ENCODE peak calls at places on chromosomes 6 and 20, in six cellular contexts. R is A549, Q is GM12878, J is IMR-90, Y is mesenchymal stem cell, Z is breast epithelium. A is an unnamed sample. For H3K9me3, the result is how much of the 10 kb centered on the place peaks cover.

GRCh38 chr6:75317503-75318206 is 33.1 kb upstream of the TMEM30A start:
- DNase-seq in Q (no peak), Y (peak), R (no peak), J (peak), Z (no peak), A (no peak)

GRCh38 chr6:10528170-10528981 is 7.2 kb downstream of the GCNT2 start:
- DNase-seq in Q (peak), Y (peak), J (peak), R (peak), Z (no peak), A (no peak)

GRCh38 chr6:21928715-21929298 is 335.3 kb downstream of the SOX4 start:
- DNase-seq in R (no peak), Y (no peak), J (no peak), Q (no peak), Z (no peak), A (no peak)

GRCh38 chr6:20873425-20874190 is 339.4 kb downstream of the CDKAL1 start:
- DNase-seq in R (no peak), Z (no peak), J (no peak), Q (no peak), Y (peak), A (no peak)

GRCh38 chr20:61773926-61774587 is 291.6 kb downstream of the TAF4 start:
- DNase-seq in J (no peak), Z (peak), Y (no peak), Q (no peak), R (no peak), A (no peak)

GRCh38 chr6:137399949-137400443 is 94.2 kb downstream of the OLIG3 start:
- DNase-seq in Q (no peak), R (no peak), Z (no peak), J (no peak), Y (no peak), A (no peak)

GRCh38 chr20:63686492-63687321 is 9.7 kb upstream of the TNFRSF6B start:
- DNase-seq in R (no peak), Y (peak), Z (no peak), Q (no peak), J (peak), A (no peak)

GRCh38 chr20:33556237-33556636 is 66.3 kb downstream of the CBFA2T2 start:
- DNase-seq in Y (no peak), Z (no peak), Q (no peak), R (no peak), J (no peak), A (no peak)

GRCh38 chr20:35564905-35565304 is 23.0 kb downstream of the ERGIC3 start:
- DNase-seq in J (no peak), Y (no peak), R (no peak), Z (no peak), Q (no peak), A (no peak)

GRCh38 chr20:32871622-32872160 is 13.0 kb downstream of the EFCAB8 start:
- DNase-seq in J (no peak), R (no peak), Y (no peak), Q (no peak), Z (no peak), A (no peak)

GRCh38 chr20:38001981-38002380 is 31.3 kb downstream of the TTI1 start:
- DNase-seq in R (no peak), J (peak), Y (peak), Z (no peak), Q (no peak), A (no peak)

GRCh38 chr6:158337332-158337731 is 25.1 kb downstream of the TULP4 start:
- DNase-seq in Z (no peak), Y (no peak), Q (no peak), R (no peak), J (no peak), A (no peak)

GRCh38 chr6:157386023-157386422 is 5.0 kb downstream of the ZDHHC14 start:
- DNase-seq in Z (no peak), Y (no peak), Q (no peak), J (no peak), R (no peak), A (no peak)

GRCh38 chr6:157669747-157670216 is 153.3 kb upstream of the SNX9 start:
- DNase-seq in Y (peak), R (peak), Z (peak), Q (no peak), J (peak), A (no peak)

GRCh38 chr6:141956046-141956761 is 176.5 kb upstream of the GJE1 start:
- DNase-seq in Q (no peak), Z (no peak), J (peak), Y (peak), R (no peak), A (no peak)

GRCh38 chr6:26054937-26055669 is 32.1 kb upstream of the HFE start:
- DNase-seq in J (peak), R (peak), Q (peak), Z (peak), Y (peak), A (peak)

GRCh38 chr20:56391037-56391436 is 978 bp downstream of the AURKA start:
- DNase-seq in Y (no peak), R (no peak), Z (no peak), J (no peak), Q (no peak), A (no peak)

GRCh38 chr6:89525786-89526562 is 93.0 kb downstream of the ANKRD6 start:
- DNase-seq in R (no peak), Q (no peak), Y (no peak), J (no peak), Z (no peak), A (no peak)

GRCh38 chr20:35523298-35523888 is 6.1 kb downstream of the C20orf173 start:
- DNase-seq in Y (no peak), R (peak), Q (no peak), Z (no peak), J (no peak), A (no peak)

GRCh38 chr6:142246960-142247359 is 54.8 kb upstream of the ADGRG6 start:
- DNase-seq in Q (peak), J (no peak), Y (no peak), R (no peak), Z (no peak), A (no peak)

GRCh38 chr20:36162272-36162966 is 7.9 kb downstream of the EPB41L1 start:
- DNase-seq in Y (no peak), Q (no peak), R (no peak), Z (no peak), J (peak), A (no peak)

GRCh38 chr6:42769051-42769450 is 12.8 kb upstream of the BICRAL start:
- DNase-seq in Z (no peak), Y (no peak), Q (no peak), J (no peak), R (no peak), A (no peak)

GRCh38 chr20:9535457-9535856 is 21.1 kb downstream of the LAMP5 start:
- DNase-seq in Q (no peak), Z (no peak), Y (no peak), J (no peak), R (no peak), A (no peak)

GRCh38 chr6:17877196-17877889 is 110.1 kb downstream of the KIF13A start:
- DNase-seq in J (peak), R (peak), Z (no peak), Y (no peak), Q (no peak), A (no peak)

DNA sequence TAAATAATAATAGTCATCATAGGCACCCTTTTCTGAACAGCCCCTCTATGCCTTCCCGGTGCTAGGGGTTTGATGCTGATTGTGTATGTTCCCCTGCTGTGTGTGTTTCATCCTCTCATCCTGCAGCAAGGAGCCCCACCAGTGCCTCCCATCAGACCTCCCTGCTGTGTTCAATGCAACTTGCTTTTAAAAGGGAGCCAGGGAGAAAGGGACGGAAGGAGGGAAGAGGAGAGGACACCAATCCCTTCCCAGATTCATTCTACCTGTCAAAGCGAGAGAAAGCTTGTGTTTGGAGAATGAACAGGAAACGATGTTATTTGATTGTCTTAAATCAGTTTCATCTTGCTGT is 259.2 kb downstream of the ADGB start:
- DNase-seq in J (no peak), Q (no peak), Z (no peak), Y (no peak), R (peak), A (no peak)
- H3K4me3 ChIP-seq in J (no peak), Q (peak), Z (peak), Y (peak), R (peak), A (no peak)

DNA sequence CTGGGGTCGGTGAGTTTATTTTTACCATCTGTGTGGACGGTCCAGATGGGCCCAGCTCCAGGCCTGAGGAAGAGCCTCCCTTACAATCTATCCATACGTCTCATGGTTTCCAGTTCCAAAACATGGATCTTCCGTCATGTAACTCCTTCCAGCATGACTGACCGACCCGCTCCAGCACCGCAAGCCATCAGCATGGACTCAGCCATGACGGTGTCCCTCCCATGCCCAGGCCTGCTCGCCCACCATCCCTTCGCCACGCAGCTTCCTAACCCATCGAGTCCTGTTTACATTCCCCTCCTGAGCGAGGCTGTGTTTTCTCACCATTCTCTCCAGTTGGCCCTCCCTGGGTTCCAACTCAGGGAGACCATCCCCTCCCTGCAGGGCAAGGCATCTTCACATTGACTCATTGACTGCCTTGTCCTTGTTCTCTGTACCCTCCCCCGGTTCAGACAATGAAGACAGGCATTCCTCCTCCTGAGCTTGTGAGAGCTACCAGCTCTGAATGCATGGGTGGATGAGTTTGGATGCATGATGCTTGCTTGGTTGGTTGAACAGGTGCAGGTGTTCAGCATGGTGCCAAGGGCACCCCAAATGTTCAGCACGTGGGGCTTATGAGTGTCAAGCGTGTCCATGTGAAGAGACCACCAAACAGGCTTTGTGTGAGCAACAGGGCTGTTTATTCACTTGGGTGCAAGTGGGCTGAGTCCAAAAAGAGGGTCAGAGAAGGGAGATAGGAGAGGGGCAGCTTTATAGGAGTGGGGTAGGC is 235.8 kb downstream of the SMOC2 start:
- DNase-seq in J (no peak), Y (no peak), Z (no peak), Q (no peak), R (no peak), A (no peak)
- H3K9me3 ChIP-seq in J (under half), Y (under half), Z (under half), Q (under half), R (under half), A (under half)

DNA sequence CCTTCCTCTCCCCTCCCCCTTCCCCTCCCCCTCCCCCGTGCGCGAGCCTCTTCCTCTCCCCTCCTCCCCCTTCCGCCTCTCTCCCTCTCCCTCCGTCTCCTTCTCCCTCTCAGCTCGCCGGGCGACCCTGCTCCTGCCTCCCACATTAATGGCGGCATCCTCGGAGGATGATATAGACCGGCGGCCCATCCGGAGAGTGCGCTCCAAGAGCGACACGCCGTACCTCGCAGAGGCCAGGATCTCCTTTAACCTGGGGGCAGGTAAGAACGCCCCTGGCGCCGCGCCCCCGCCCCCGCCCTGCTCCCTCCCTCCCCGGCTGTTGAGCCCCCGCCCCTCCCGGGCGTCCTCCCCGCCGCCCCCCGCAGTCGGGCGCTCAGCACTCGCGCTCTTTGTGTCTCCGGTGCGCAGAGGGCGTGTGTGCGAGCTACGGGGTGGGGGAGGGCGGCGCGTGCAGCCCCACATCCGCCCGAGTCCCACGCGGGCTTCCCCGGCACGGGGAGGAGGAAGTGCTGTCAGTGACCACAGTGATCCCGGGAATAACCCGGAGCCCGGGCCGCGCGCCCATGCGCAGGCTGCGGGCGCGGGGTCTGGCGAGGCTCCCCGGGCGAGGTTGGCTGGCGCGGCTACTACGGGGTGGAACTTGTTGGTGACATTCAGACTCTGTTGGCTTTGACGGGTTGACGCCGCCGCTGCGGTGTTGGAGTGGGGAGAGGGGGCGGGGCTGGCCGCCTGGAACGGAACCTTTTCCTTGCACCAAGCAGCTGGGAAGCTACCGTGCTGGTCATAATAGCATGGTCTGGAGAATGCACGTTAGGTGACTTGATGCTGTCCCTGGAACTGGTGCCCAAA is 33.2 kb downstream of the PHACTR1 start:
- DNase-seq in Z (peak), Q (no peak), J (no peak), R (no peak), Y (no peak), A (no peak)
- H3K4me3 ChIP-seq in Z (peak), Q (no peak), J (no peak), R (no peak), Y (no peak), A (no peak)

GRCh38 chr6:30283761-30284160 is 43.0 kb upstream of the TRIM39 start:
- DNase-seq in Q (no peak), Y (no peak), J (no peak), Z (no peak), R (no peak), A (no peak)
- H3K9me3 ChIP-seq in Q (under half), Y (half or more), J (under half), Z (half or more), R (half or more), A (half or more)

GRCh38 chr20:49892260-49893216 is 22.8 kb downstream of the SPATA2 start:
- DNase-seq in Y (no peak), R (no peak), Z (peak), Q (no peak), J (no peak), A (no peak)
- H3K4me3 ChIP-seq in Y (peak), R (no peak), Z (no peak), Q (no peak), J (no peak), A (no peak)

GRCh38 chr6:68546620-68547019 is 88.5 kb upstream of the ADGRB3 start:
- DNase-seq in J (no peak), Y (no peak), Q (no peak), R (no peak), Z (no peak), A (no peak)
- H3K9me3 ChIP-seq in J (under half), Y (under half), Q (under half), R (under half), Z (under half), A (under half)

GRCh38 chr20:10671850-10672578 is 1.8 kb downstream of the JAG1 start:
- DNase-seq in Y (peak), Q (no peak), J (peak), R (no peak), Z (peak), A (peak)

GRCh38 chr20:10672579-10673127 is 1.1 kb downstream of the JAG1 start:
- DNase-seq in Y (peak), J (peak), Q (no peak), R (no peak), Z (peak), A (no peak)

GRCh38 chr20:10669843-10670446 is 3.9 kb downstream of the JAG1 start:
- DNase-seq in Y (no peak), Q (no peak), Z (no peak), J (no peak), R (no peak), A (no peak)

GRCh38 chr20:10670521-10671220 is 3.1 kb downstream of the JAG1 start:
- DNase-seq in Q (peak), Z (no peak), Y (peak), J (peak), R (no peak), A (no peak)

DNA sequence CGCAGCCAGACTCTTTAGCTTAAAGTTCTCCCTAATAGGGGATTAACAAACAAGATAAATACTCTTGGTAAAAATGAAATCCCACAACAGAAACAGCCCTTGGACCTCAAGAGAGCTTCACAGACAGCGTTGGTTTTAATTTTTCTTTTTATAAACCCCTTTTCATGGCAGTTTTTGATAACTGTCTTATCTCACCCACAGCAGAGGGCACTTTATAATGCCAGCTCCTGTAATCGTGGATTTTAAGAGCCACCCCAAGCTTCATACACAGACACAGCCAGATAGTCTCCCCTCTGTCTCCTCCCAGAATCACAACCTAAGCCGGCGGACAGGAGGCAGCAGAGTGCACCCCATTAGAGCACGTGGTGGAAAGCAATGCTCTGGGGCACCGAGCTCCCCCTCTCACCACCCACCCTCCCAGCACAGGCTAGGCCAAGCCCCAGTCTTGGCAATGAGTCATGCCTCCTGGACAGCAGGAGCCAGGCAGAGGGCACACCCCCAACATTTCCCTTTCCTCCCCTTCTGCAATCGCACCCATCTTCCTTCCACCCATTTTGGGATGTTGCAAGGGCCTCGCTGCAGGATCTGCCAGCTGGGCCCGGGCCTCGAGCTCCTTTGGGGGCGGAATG is 2.5 kb downstream of the JAG1 start:
- DNase-seq in Q (peak), R (peak), J (peak), Y (peak), Z (peak), A (peak)
- H3K4me3 ChIP-seq in Q (peak), R (peak), J (peak), Y (peak), Z (peak), A (peak)

DNA sequence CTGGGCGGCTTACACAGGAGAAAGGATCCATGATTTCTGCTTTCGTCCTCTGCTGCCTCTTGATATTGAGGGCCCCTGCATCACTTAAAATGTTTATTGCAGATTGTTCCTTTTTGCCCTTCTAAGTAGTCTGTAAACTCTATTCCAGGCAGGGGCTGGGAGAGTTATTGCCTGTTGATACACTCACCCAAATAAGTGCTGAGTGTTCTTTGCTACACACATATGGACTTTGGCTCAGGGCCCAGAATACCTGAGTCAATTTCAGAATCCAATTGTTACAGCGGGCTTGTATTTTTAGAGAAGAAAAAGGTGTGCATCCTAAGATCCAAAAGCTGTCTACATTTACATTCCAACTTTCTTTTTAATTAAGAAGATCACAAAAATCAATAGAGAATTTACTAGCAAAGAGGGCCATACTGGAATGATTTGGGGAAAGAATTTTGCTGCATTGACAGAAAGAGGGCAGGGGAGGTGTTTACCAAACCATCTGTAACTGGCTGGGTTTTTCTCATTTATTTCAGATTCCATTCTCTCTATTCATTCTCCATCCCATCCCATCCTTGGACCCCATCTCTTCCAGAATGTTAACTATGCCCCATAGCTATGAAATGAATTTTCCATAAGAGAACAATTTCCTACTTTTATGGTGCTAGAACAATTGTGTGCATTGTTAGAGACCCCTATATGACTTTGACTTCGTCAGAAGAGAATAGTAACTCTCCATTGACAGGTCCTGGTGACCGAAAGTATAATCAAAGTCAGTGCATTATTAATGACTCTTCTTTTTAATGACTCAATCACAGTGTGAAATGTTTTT is 959.9 kb upstream of the FLRT3 start:
- DNase-seq in Z (no peak), J (no peak), Y (no peak), Q (no peak), R (no peak), A (no peak)
- H3K9me3 ChIP-seq in Z (under half), J (under half), Y (under half), Q (under half), R (under half), A (under half)

GRCh38 chr20:49935746-49936152 is 448 bp upstream of the RNF114 start:
- DNase-seq in Q (no peak), R (no peak), J (no peak), Z (no peak), Y (no peak), A (no peak)
- H3K4me3 ChIP-seq in Q (peak), R (peak), J (peak), Z (peak), Y (peak), A (peak)

DNA sequence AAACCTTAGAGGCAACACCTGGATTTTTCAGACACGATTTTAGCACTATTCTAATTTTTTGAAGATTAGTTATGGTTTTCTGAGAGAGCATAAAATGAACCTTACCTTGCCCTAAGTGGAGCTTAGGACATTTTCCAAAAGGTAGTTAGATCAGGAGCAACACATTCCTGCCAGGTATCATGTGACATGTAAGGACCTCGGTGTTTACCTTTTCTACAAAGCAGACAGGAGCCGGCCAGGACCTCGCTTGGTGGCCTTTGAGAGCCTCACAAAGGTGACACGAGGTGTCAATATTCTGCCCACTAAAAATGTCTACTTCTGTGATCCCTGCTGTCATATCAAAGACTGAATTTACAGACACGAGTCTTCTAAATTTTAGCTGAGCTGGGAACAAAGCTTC is 174.9 kb downstream of the SMOC2 start:
- DNase-seq in Y (no peak), Z (no peak), Q (no peak), R (no peak), J (no peak), A (no peak)
- H3K9me3 ChIP-seq in Y (under half), Z (under half), Q (under half), R (under half), J (under half), A (under half)

A was measured in esophagus squamous epithelium.